ENCODE peak calls at places on chromosomes 6 and 20, in ten cellular contexts. One of them, this sample, is unnamed.

GRCh38 chr6:65126667-65127066 is 580.4 kb downstream of the EYS start:
- DNase-seq in naive thymus-derived CD8-positive, alpha-beta T cell: no peak
- DNase-seq in cardiac muscle cell: no peak
- DNase-seq in D341Med: no peak
- DNase-seq in amniotic stem cell: no peak
- DNase-seq in mesendoderm: peak; percentile 76
- DNase-seq in endothelial cell: no peak
- DNase-seq in heart right ventricle: no peak
- DNase-seq in activated CD4-positive, CD25-positive, alpha-beta regulatory T cell: no peak
- DNase-seq in prostate gland: no peak
- DNase-seq in this sample: no peak

GRCh38 chr6:13528232-13528631 is 40.8 kb upstream of the GFOD1 start:
- DNase-seq in amniotic stem cell: no peak
- DNase-seq in prostate gland: no peak
- DNase-seq in activated CD4-positive, CD25-positive, alpha-beta regulatory T cell: no peak
- DNase-seq in cardiac muscle cell: peak; percentile 24
- DNase-seq in D341Med: no peak
- DNase-seq in naive thymus-derived CD8-positive, alpha-beta T cell: no peak
- DNase-seq in mesendoderm: no peak
- DNase-seq in endothelial cell: no peak
- DNase-seq in heart right ventricle: no peak
- DNase-seq in this sample: no peak

GRCh38 chr20:57921701-57922482 is 212.1 kb upstream of the PMEPA1 start:
- DNase-seq in activated CD4-positive, CD25-positive, alpha-beta regulatory T cell: no peak
- DNase-seq in mesendoderm: no peak
- DNase-seq in endothelial cell: no peak
- DNase-seq in D341Med: no peak
- DNase-seq in prostate gland: no peak
- DNase-seq in naive thymus-derived CD8-positive, alpha-beta T cell: no peak
- DNase-seq in cardiac muscle cell: no peak
- DNase-seq in amniotic stem cell: no peak
- DNase-seq in heart right ventricle: no peak
- DNase-seq in this sample: no peak

GRCh38 chr6:26234421-26235239 is 130.4 kb upstream of the BTN3A2 start:
- DNase-seq in prostate gland: peak; percentile 89
- DNase-seq in amniotic stem cell: peak; percentile 49
- DNase-seq in cardiac muscle cell: peak; percentile 85
- DNase-seq in mesendoderm: peak; percentile 96
- DNase-seq in D341Med: no peak
- DNase-seq in heart right ventricle: peak; percentile 54
- DNase-seq in endothelial cell: peak; percentile 50
- DNase-seq in activated CD4-positive, CD25-positive, alpha-beta regulatory T cell: peak; percentile 15
- DNase-seq in naive thymus-derived CD8-positive, alpha-beta T cell: peak; percentile 41
- DNase-seq in this sample: peak; percentile 51

GRCh38 chr6:135423649-135424128 is 73.9 kb downstream of the AHI1 start:
- DNase-seq in naive thymus-derived CD8-positive, alpha-beta T cell: no peak
- DNase-seq in mesendoderm: peak; percentile 34
- DNase-seq in endothelial cell: no peak
- DNase-seq in heart right ventricle: peak; percentile 4
- DNase-seq in activated CD4-positive, CD25-positive, alpha-beta regulatory T cell: no peak
- DNase-seq in D341Med: peak; percentile 30
- DNase-seq in cardiac muscle cell: peak; percentile 70
- DNase-seq in prostate gland: no peak
- DNase-seq in amniotic stem cell: peak; percentile 12
- DNase-seq in this sample: no peak

GRCh38 chr20:62294516-62294915 is 8.3 kb upstream of the ADRM1 start:
- DNase-seq in cardiac muscle cell: no peak
- DNase-seq in prostate gland: no peak
- DNase-seq in D341Med: no peak
- DNase-seq in endothelial cell: no peak
- DNase-seq in heart right ventricle: no peak
- DNase-seq in naive thymus-derived CD8-positive, alpha-beta T cell: no peak
- DNase-seq in amniotic stem cell: no peak
- DNase-seq in mesendoderm: no peak
- DNase-seq in activated CD4-positive, CD25-positive, alpha-beta regulatory T cell: no peak
- DNase-seq in this sample: no peak

GRCh38 chr6:100968934-100969333 is 87.8 kb upstream of the ASCC3 start:
- DNase-seq in D341Med: no peak
- DNase-seq in endothelial cell: no peak
- DNase-seq in mesendoderm: peak; percentile 18
- DNase-seq in activated CD4-positive, CD25-positive, alpha-beta regulatory T cell: no peak
- DNase-seq in prostate gland: no peak
- DNase-seq in heart right ventricle: no peak
- DNase-seq in amniotic stem cell: no peak
- DNase-seq in cardiac muscle cell: no peak
- DNase-seq in naive thymus-derived CD8-positive, alpha-beta T cell: no peak
- DNase-seq in this sample: no peak

GRCh38 chr6:29651413-29652197 is 5.3 kb upstream of the MOG start:
- DNase-seq in endothelial cell: no peak
- DNase-seq in mesendoderm: peak; percentile 46
- DNase-seq in prostate gland: no peak
- DNase-seq in naive thymus-derived CD8-positive, alpha-beta T cell: no peak
- DNase-seq in heart right ventricle: no peak
- DNase-seq in cardiac muscle cell: peak; percentile 44
- DNase-seq in amniotic stem cell: no peak
- DNase-seq in activated CD4-positive, CD25-positive, alpha-beta regulatory T cell: no peak
- DNase-seq in D341Med: no peak
- DNase-seq in this sample: no peak

GRCh38 chr6:150236114-150236513 is 93.3 kb downstream of the PPP1R14C start:
- DNase-seq in naive thymus-derived CD8-positive, alpha-beta T cell: no peak
- DNase-seq in D341Med: no peak
- DNase-seq in endothelial cell: no peak
- DNase-seq in amniotic stem cell: no peak
- DNase-seq in cardiac muscle cell: no peak
- DNase-seq in mesendoderm: no peak
- DNase-seq in heart right ventricle: no peak
- DNase-seq in prostate gland: no peak
- DNase-seq in activated CD4-positive, CD25-positive, alpha-beta regulatory T cell: no peak
- DNase-seq in this sample: no peak

GRCh38 chr6:26543953-26544352 is 5.8 kb downstream of the HMGN4 start:
- DNase-seq in cardiac muscle cell: peak; percentile 50
- DNase-seq in amniotic stem cell: no peak
- DNase-seq in endothelial cell: no peak
- DNase-seq in prostate gland: no peak
- DNase-seq in mesendoderm: no peak
- DNase-seq in heart right ventricle: no peak
- DNase-seq in activated CD4-positive, CD25-positive, alpha-beta regulatory T cell: no peak
- DNase-seq in D341Med: no peak
- DNase-seq in naive thymus-derived CD8-positive, alpha-beta T cell: no peak
- DNase-seq in this sample: no peak

GRCh38 chr20:34141293-34141692 is 29.2 kb upstream of the EIF2S2 start:
- DNase-seq in heart right ventricle: no peak
- DNase-seq in mesendoderm: no peak
- DNase-seq in prostate gland: no peak
- DNase-seq in activated CD4-positive, CD25-positive, alpha-beta regulatory T cell: no peak
- DNase-seq in endothelial cell: no peak
- DNase-seq in D341Med: no peak
- DNase-seq in naive thymus-derived CD8-positive, alpha-beta T cell: no peak
- DNase-seq in amniotic stem cell: no peak
- DNase-seq in cardiac muscle cell: no peak
- DNase-seq in this sample: no peak

GRCh38 chr6:11083491-11083890 is 10.1 kb upstream of the SMIM13 start:
- DNase-seq in activated CD4-positive, CD25-positive, alpha-beta regulatory T cell: no peak
- DNase-seq in mesendoderm: no peak
- DNase-seq in naive thymus-derived CD8-positive, alpha-beta T cell: no peak
- DNase-seq in cardiac muscle cell: peak; percentile 36
- DNase-seq in prostate gland: no peak
- DNase-seq in endothelial cell: no peak
- DNase-seq in amniotic stem cell: no peak
- DNase-seq in D341Med: no peak
- DNase-seq in heart right ventricle: no peak
- DNase-seq in this sample: no peak

GRCh38 chr20:49642808-49643207 is 70.9 kb downstream of the B4GALT5 start:
- DNase-seq in heart right ventricle: no peak
- DNase-seq in endothelial cell: no peak
- DNase-seq in D341Med: no peak
- DNase-seq in amniotic stem cell: no peak
- DNase-seq in naive thymus-derived CD8-positive, alpha-beta T cell: no peak
- DNase-seq in cardiac muscle cell: no peak
- DNase-seq in prostate gland: no peak
- DNase-seq in mesendoderm: no peak
- DNase-seq in activated CD4-positive, CD25-positive, alpha-beta regulatory T cell: no peak
- DNase-seq in this sample: no peak

GRCh38 chr6:28165566-28165965 is 23.9 kb downstream of the ZKSCAN8 start:
- DNase-seq in D341Med: no peak
- DNase-seq in cardiac muscle cell: no peak
- DNase-seq in activated CD4-positive, CD25-positive, alpha-beta regulatory T cell: no peak
- DNase-seq in endothelial cell: no peak
- DNase-seq in naive thymus-derived CD8-positive, alpha-beta T cell: no peak
- DNase-seq in heart right ventricle: no peak
- DNase-seq in mesendoderm: peak; percentile 20
- DNase-seq in amniotic stem cell: no peak
- DNase-seq in prostate gland: no peak
- DNase-seq in this sample: no peak

This sample was measured in 8988T.